ENCODE peak calls at places on chromosomes 13 and 19, in eight cellular contexts. J is PC-3, K is mesenchymal stem cell, O is GM23248, C is trophoblast cell, W is mammary epithelial cell, P is H9, L is K562. R is an unnamed sample.

GRCh38 chr13:37869756-37870488 is at the start of gene TRPC4:
- DNase-seq in C (peak; percentile 15), L (peak; percentile 12), P (peak; percentile 84), K (peak; percentile 80), W (peak; percentile 58), J (peak; percentile 54), O (peak; percentile 90), R (peak; percentile 69)

GRCh38 chr19:18972301-18972831 is 31.3 kb upstream of the HOMER3 start:
- DNase-seq in C (no peak), W (no peak), J (no peak), K (peak; percentile 19), L (no peak), P (no peak), O (peak; percentile 56), R (peak; percentile 87)

GRCh38 chr19:16293133-16294085 is 31.2 kb upstream of the KLF2 start:
- DNase-seq in P (no peak), L (peak; percentile 42), W (no peak), K (peak; percentile 94), C (no peak), O (peak; percentile 98), J (peak; percentile 90), R (peak; percentile 96)

GRCh38 chr13:85509512-85509911 is 289.7 kb downstream of the SLITRK6 start:
- DNase-seq in C (no peak), L (no peak), J (peak; percentile 69), O (no peak), W (peak; percentile 85), P (no peak), K (peak; percentile 10), R (peak; percentile 65)

GRCh38 chr13:26377038-26377437 is 123.1 kb downstream of the CDK8 start:
- DNase-seq in L (peak; percentile 20), J (peak; percentile 44), W (peak; percentile 4), C (no peak), K (peak; percentile 32), P (peak; percentile 52), O (peak; percentile 56), R (peak; percentile 21)

GRCh38 chr13:44308352-44308751 is 65.3 kb upstream of the SERP2 start:
- DNase-seq in O (no peak), J (no peak), W (no peak), P (no peak), K (no peak), L (no peak), C (no peak), R (no peak)

GRCh38 chr13:72062566-72062965 is 195.6 kb upstream of the DACH1 start:
- DNase-seq in J (peak; percentile 85), C (no peak), W (peak; percentile 32), O (no peak), K (no peak), L (no peak), P (peak; percentile 91), R (no peak)

GRCh38 chr19:1183543-1184172 is 9.6 kb upstream of the SBNO2 start:
- DNase-seq in W (peak; percentile 92), L (no peak), P (peak; percentile 70), O (no peak), K (peak; percentile 74), C (peak; percentile 99), J (peak; percentile 92), R (peak; percentile 57)

DNA sequence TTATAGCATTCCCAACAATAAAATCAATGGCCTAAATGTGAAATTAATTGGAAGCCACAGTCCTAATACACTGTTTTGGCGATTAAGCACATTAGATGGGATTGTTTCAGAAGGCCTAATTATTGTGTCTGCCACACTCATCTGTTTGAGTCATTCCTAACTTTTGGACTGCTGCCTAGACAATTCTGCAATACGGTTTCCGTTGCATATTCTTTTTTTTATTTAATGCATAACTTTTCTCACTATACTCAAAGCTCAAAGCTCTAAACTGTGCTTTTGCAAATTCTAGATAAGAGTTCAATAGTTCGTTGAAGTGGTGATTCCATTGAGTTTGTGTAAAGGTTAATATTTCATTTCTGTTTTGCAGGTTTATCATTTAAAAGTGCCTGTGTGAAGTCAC is 53.1 kb downstream of the MBNL2 start:
- DNase-seq in J (peak; percentile 75), L (no peak), K (peak; percentile 86), W (peak; percentile 79), P (no peak), O (peak; percentile 92), C (no peak), R (peak; percentile 90)
- H3K4me1 ChIP-seq in J (peaks cover 55% of the 10 kb centered on the region), L (no peaks in the 10 kb centered on the region), K (peaks cover 7% of the 10 kb centered on the region), W (peaks cover 74% of the 10 kb centered on the region), P (no peaks in the 10 kb centered on the region), O (peaks cover 81% of the 10 kb centered on the region), C (peaks cover 3% of the 10 kb centered on the region), R (peaks cover 75% of the 10 kb centered on the region)

GRCh38 chr19:39516270-39516669 is 1.3 kb downstream of the SELENOV start:
- DNase-seq in K (no peak), W (no peak), O (no peak), C (no peak), L (no peak), P (peak; percentile 38), J (no peak), R (no peak)
- H3K9ac ChIP-seq in K (no peak overlapping the region), W (no peak overlapping the region), O (no peak overlapping the region), C (peak overlapping the region; percentile 22), L (no peak overlapping the region), P (peak overlapping the region; percentile 69), J (no peak overlapping the region), R (no peak overlapping the region)

GRCh38 chr13:91079190-91079589 is 268.3 kb upstream of the MIR17HG start:
- DNase-seq in L (no peak), W (no peak), J (no peak), K (no peak), C (no peak), P (no peak), O (no peak), R (no peak)

GRCh38 chr13:91087276-91087675 is 260.2 kb upstream of the MIR17HG start:
- DNase-seq in K (no peak), L (no peak), O (no peak), P (no peak), J (no peak), C (no peak), W (no peak), R (no peak)

DNA sequence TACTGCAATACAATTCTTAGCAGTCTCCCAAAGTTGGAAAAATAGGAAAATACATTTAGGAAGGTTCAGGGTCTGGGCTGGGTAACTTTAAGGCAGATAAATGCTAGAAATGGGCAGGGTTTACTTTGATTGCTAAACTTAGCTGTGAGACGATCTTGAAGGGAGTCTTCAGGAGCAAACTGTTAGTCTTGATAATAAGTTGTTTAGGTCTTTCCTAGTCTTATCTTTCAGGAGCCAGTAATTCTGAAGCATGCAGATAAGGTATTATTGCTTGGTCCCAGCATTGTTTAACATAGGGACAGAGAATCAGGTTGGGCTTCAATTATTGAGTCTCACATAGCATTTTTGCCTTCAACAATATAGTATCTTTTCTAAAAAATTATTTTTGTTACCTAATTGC is 262.4 kb upstream of the MIR17HG start:
- DNase-seq in W (no peak), J (no peak), L (peak; percentile 52), P (no peak), C (no peak), K (no peak), O (no peak), R (no peak)
- H3K9me3 ChIP-seq in W (no peaks in the 10 kb centered on the region), J (no peaks in the 10 kb centered on the region), L (no peaks in the 10 kb centered on the region), P (no peaks in the 10 kb centered on the region), C (no peaks in the 10 kb centered on the region), K (no peaks in the 10 kb centered on the region), O (peaks cover 2% of the 10 kb centered on the region), R (no peaks in the 10 kb centered on the region)

GRCh38 chr19:39139305-39140194 is 14.0 kb downstream of the PAK4 start:
- DNase-seq in W (no peak), L (no peak), J (no peak), O (no peak), C (no peak), P (peak; percentile 64), K (no peak), R (no peak)
- H3K4me1 ChIP-seq in W (peaks cover 3% of the 10 kb centered on the region), L (peaks cover 21% of the 10 kb centered on the region), J (no peaks in the 10 kb centered on the region), O (no peaks in the 10 kb centered on the region), C (peaks cover 60% of the 10 kb centered on the region), P (peaks cover 29% of the 10 kb centered on the region), K (peaks cover 45% of the 10 kb centered on the region), R (peaks cover 8% of the 10 kb centered on the region)

GRCh38 chr13:48398450-48399095 is 14.3 kb downstream of the LPAR6 start:
- DNase-seq in W (peak; percentile 23), P (no peak), K (no peak), C (no peak), J (no peak), L (no peak), O (peak; percentile 68), R (no peak)

GRCh38 chr13:48400090-48400694 is 12.7 kb downstream of the LPAR6 start:
- DNase-seq in C (no peak), P (no peak), O (peak; percentile 59), J (peak; percentile 26), L (no peak), K (peak; percentile 61), W (peak; percentile 13), R (peak; percentile 51)

GRCh38 chr13:48402325-48402962 is 10.5 kb downstream of the LPAR6 start:
- DNase-seq in W (peak; percentile 17), J (no peak), P (no peak), K (no peak), O (peak; percentile 47), C (no peak), L (no peak), R (no peak)

GRCh38 chr13:48401480-48401879 is 11.4 kb downstream of the LPAR6 start:
- DNase-seq in O (peak; percentile 16), J (no peak), C (no peak), L (no peak), P (no peak), W (no peak), K (no peak), R (peak; percentile 59)

GRCh38 chr13:48400820-48401219 is 12.1 kb downstream of the LPAR6 start:
- DNase-seq in K (peak; percentile 59), P (no peak), C (peak; percentile 10), L (no peak), W (peak; percentile 91), J (peak; percentile 59), O (peak; percentile 80), R (peak; percentile 91)
- H3K9ac ChIP-seq in K (peak overlapping the region; percentile 60), P (no peak overlapping the region), C (no peak overlapping the region), L (no peak overlapping the region), W (peak overlapping the region; percentile 11), J (no peak overlapping the region), O (peak overlapping the region; percentile 74), R (peak overlapping the region; percentile 62)

DNA sequence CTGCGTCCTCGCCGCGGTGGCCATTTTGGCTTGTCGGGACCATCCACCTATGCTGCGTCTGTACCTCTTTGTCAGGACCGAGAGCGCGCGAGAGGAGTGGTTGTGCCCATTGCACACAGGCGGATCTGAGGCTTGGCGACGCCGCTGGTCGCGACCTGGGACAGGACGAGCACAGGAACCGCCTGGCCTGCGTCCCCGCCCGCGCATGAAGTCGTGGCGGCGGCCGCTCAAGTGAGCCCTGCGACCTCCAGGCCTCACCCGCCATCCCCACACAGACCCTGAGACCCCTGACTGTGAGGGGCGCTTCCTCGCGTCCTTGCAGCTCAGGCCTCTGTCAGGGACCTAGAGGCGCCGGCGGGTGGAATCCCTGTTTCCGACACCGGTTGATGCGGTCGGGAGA is 16.8 kb downstream of the ZNF586 start:
- DNase-seq in W (no peak), O (no peak), J (no peak), K (no peak), C (no peak), P (no peak), L (no peak), R (no peak)
- H3K9me3 ChIP-seq in W (peaks cover 3% of the 10 kb centered on the region), O (no peaks in the 10 kb centered on the region), J (no peaks in the 10 kb centered on the region), K (peaks cover 23% of the 10 kb centered on the region), C (no peaks in the 10 kb centered on the region), P (no peaks in the 10 kb centered on the region), L (peaks cover 3% of the 10 kb centered on the region), R (no peaks in the 10 kb centered on the region)

R was measured in adipocyte.